ENCODE peak calls at places on chromosomes 7 and 10, in five cellular contexts. Y, Q, O, I and B are unnamed samples.

GRCh38 chr10:78634389-78634815 is 434.4 kb upstream of the ZMIZ1 start:
- DNase-seq in I (no peak), Q (no peak), Y (no peak), O (no peak), B (peak; percentile 11)

GRCh38 chr7:115363916-115364315 is 442.0 kb downstream of the MDFIC start:
- DNase-seq in I (no peak), Q (no peak), O (no peak), Y (no peak), B (no peak)

GRCh38 chr10:12622691-12623090 is 273.3 kb downstream of the CAMK1D start:
- DNase-seq in I (no peak), Q (no peak), O (no peak), Y (no peak), B (no peak)

GRCh38 chr10:101961591-101962498 is 94.1 kb downstream of the ARMH3 start:
- DNase-seq in I (peak; percentile 37), O (no peak), Q (peak; percentile 76), Y (no peak), B (no peak)

GRCh38 chr10:79101560-79101971 is 32.8 kb downstream of the ZMIZ1 start:
- DNase-seq in I (no peak), Q (no peak), O (no peak), Y (no peak), B (no peak)

GRCh38 chr10:33617381-33617780 is 282.9 kb upstream of the NRP1 start:
- DNase-seq in Y (no peak), Q (no peak), I (no peak), O (no peak), B (no peak)

GRCh38 chr7:148543-148931 is 43.8 kb upstream of the FAM20C start:
- DNase-seq in O (no peak), Q (no peak), Y (no peak), I (no peak), B (no peak)

GRCh38 chr10:129476431-129476830 is 9.4 kb downstream of the MGMT start:
- DNase-seq in Q (no peak), Y (no peak), I (no peak), O (no peak), B (no peak)

GRCh38 chr10:84159076-84159475 is 14.5 kb upstream of the GPR15LG start:
- DNase-seq in I (no peak), Q (no peak), Y (no peak), O (no peak), B (no peak)

GRCh38 chr7:157579425-157579824 is 242.6 kb downstream of the DNAJB6 start:
- DNase-seq in Y (no peak), Q (peak; percentile 19), O (no peak), I (no peak), B (no peak)